ENCODE peak calls at places on chromosomes 2 and 18, in six cellular contexts. One of them, this sample, is unnamed.
A peak's percentile ranks its signal among the peaks of the same experiment; 100 is the strongest.

GRCh38 chr2:102473020-102473419 is at the start of gene SLC9A4:
- DNase-seq in psoas muscle: no peak
- DNase-seq in AG04450: no peak
- DNase-seq in Panc1: peak; percentile 41
- DNase-seq in PC-3: peak; percentile 81
- DNase-seq in astrocyte of the spinal cord: peak; percentile 45
- DNase-seq in this sample: peak; percentile 58

GRCh38 chr2:194205568-194206227 is 1451.3 kb upstream of the SLC39A10 start:
- DNase-seq in psoas muscle: no peak
- DNase-seq in AG04450: no peak
- DNase-seq in Panc1: no peak
- DNase-seq in PC-3: no peak
- DNase-seq in astrocyte of the spinal cord: no peak
- DNase-seq in this sample: no peak

GRCh38 chr2:39289609-39290008 is 45.8 kb upstream of the CDKL4 start:
- DNase-seq in psoas muscle: no peak
- DNase-seq in AG04450: no peak
- DNase-seq in Panc1: no peak
- DNase-seq in PC-3: no peak
- DNase-seq in astrocyte of the spinal cord: peak; percentile 32
- DNase-seq in this sample: no peak

GRCh38 chr2:240718896-240719490 is 27.3 kb downstream of the AQP12A start:
- DNase-seq in psoas muscle: no peak
- DNase-seq in AG04450: no peak
- DNase-seq in Panc1: no peak
- DNase-seq in PC-3: no peak
- DNase-seq in astrocyte of the spinal cord: no peak
- DNase-seq in this sample: no peak

GRCh38 chr2:169828141-169828811 is 1.0 kb downstream of the UBR3 start:
- DNase-seq in psoas muscle: peak; percentile 62
- DNase-seq in AG04450: no peak
- DNase-seq in Panc1: no peak
- DNase-seq in PC-3: peak; percentile 63
- DNase-seq in astrocyte of the spinal cord: peak; percentile 49
- DNase-seq in this sample: no peak

GRCh38 chr2:71370015-71370414 is 38.4 kb downstream of the ZNF638 start:
- DNase-seq in psoas muscle: no peak
- DNase-seq in AG04450: no peak
- DNase-seq in Panc1: no peak
- DNase-seq in PC-3: no peak
- DNase-seq in astrocyte of the spinal cord: no peak
- DNase-seq in this sample: no peak

GRCh38 chr2:39150890-39151497 is 30.1 kb upstream of the SOS1 start:
- DNase-seq in psoas muscle: no peak
- DNase-seq in AG04450: no peak
- DNase-seq in Panc1: no peak
- DNase-seq in PC-3: peak; percentile 10
- DNase-seq in astrocyte of the spinal cord: no peak
- DNase-seq in this sample: no peak

GRCh38 chr18:63233334-63233733 is 86.2 kb downstream of the BCL2 start:
- DNase-seq in psoas muscle: no peak
- DNase-seq in AG04450: no peak
- DNase-seq in Panc1: no peak
- DNase-seq in PC-3: no peak
- DNase-seq in astrocyte of the spinal cord: no peak
- DNase-seq in this sample: no peak

GRCh38 chr2:84204995-84205394 is 254.1 kb downstream of the SUCLG1 start:
- DNase-seq in psoas muscle: no peak
- DNase-seq in AG04450: no peak
- DNase-seq in Panc1: no peak
- DNase-seq in PC-3: no peak
- DNase-seq in astrocyte of the spinal cord: no peak
- DNase-seq in this sample: no peak

GRCh38 chr2:134396493-134396892 is 142.6 kb downstream of the MGAT5 start:
- DNase-seq in psoas muscle: no peak
- DNase-seq in AG04450: no peak
- DNase-seq in Panc1: no peak
- DNase-seq in PC-3: peak; percentile 38
- DNase-seq in astrocyte of the spinal cord: no peak
- DNase-seq in this sample: no peak

GRCh38 chr2:131125195-131125757 is 20.1 kb downstream of the PLEKHB2 start:
- DNase-seq in psoas muscle: no peak
- DNase-seq in AG04450: no peak
- DNase-seq in Panc1: no peak
- DNase-seq in PC-3: no peak
- DNase-seq in astrocyte of the spinal cord: no peak
- DNase-seq in this sample: no peak

GRCh38 chr2:240463866-240464481 is 28.5 kb downstream of the GPC1 start:
- DNase-seq in psoas muscle: peak; percentile 52
- DNase-seq in AG04450: no peak
- DNase-seq in Panc1: no peak
- DNase-seq in PC-3: no peak
- DNase-seq in astrocyte of the spinal cord: no peak
- DNase-seq in this sample: peak; percentile 7

GRCh38 chr2:1609706-1610485 is 134.4 kb downstream of the PXDN start:
- DNase-seq in psoas muscle: no peak
- DNase-seq in AG04450: no peak
- DNase-seq in Panc1: no peak
- DNase-seq in PC-3: no peak
- DNase-seq in astrocyte of the spinal cord: no peak
- DNase-seq in this sample: no peak

GRCh38 chr2:104938226-104938941 is 84.5 kb downstream of the POU3F3 start:
- DNase-seq in psoas muscle: no peak
- DNase-seq in AG04450: no peak
- DNase-seq in Panc1: no peak
- DNase-seq in PC-3: no peak
- DNase-seq in astrocyte of the spinal cord: no peak
- DNase-seq in this sample: no peak

GRCh38 chr18:55988537-55988936 is 400.5 kb upstream of the TCF4 start:
- DNase-seq in psoas muscle: no peak
- DNase-seq in AG04450: peak; percentile 39
- DNase-seq in Panc1: no peak
- DNase-seq in PC-3: no peak
- DNase-seq in astrocyte of the spinal cord: no peak
- DNase-seq in this sample: no peak

GRCh38 chr2:36708119-36708741 is 11.7 kb downstream of the VIT start:
- DNase-seq in psoas muscle: no peak
- DNase-seq in AG04450: no peak
- DNase-seq in Panc1: no peak
- DNase-seq in PC-3: peak; percentile 48
- DNase-seq in astrocyte of the spinal cord: peak; percentile 11
- DNase-seq in this sample: no peak

GRCh38 chr18:49613141-49613641 is 51.3 kb downstream of the LIPG start:
- DNase-seq in psoas muscle: no peak
- DNase-seq in AG04450: no peak
- DNase-seq in Panc1: no peak
- DNase-seq in PC-3: no peak
- DNase-seq in astrocyte of the spinal cord: peak; percentile 57
- DNase-seq in this sample: no peak

GRCh38 chr2:29638641-29639040 is 282.7 kb downstream of the ALK start:
- DNase-seq in psoas muscle: no peak
- DNase-seq in AG04450: no peak
- DNase-seq in Panc1: no peak
- DNase-seq in PC-3: no peak
- DNase-seq in astrocyte of the spinal cord: no peak
- DNase-seq in this sample: no peak

GRCh38 chr2:178479758-178480226 is 465 bp upstream of the PLEKHA3 start:
- DNase-seq in psoas muscle: no peak
- DNase-seq in AG04450: no peak
- DNase-seq in Panc1: no peak
- DNase-seq in PC-3: no peak
- DNase-seq in astrocyte of the spinal cord: no peak
- DNase-seq in this sample: no peak

GRCh38 chr2:20593072-20594034 is 57.5 kb downstream of the HS1BP3 start:
- DNase-seq in psoas muscle: peak; percentile 56
- DNase-seq in AG04450: peak; percentile 59
- DNase-seq in Panc1: no peak
- DNase-seq in PC-3: peak; percentile 93
- DNase-seq in astrocyte of the spinal cord: peak; percentile 91
- DNase-seq in this sample: no peak

GRCh38 chr2:46518848-46519247 is 39.5 kb downstream of the TMEM247 start:
- DNase-seq in psoas muscle: no peak
- DNase-seq in AG04450: no peak
- DNase-seq in Panc1: no peak
- DNase-seq in PC-3: no peak
- DNase-seq in astrocyte of the spinal cord: no peak
- DNase-seq in this sample: no peak

GRCh38 chr2:8435608-8436007 is 246.2 kb upstream of the ID2 start:
- DNase-seq in psoas muscle: no peak
- DNase-seq in AG04450: no peak
- DNase-seq in Panc1: no peak
- DNase-seq in PC-3: no peak
- DNase-seq in astrocyte of the spinal cord: no peak
- DNase-seq in this sample: no peak

DNA sequence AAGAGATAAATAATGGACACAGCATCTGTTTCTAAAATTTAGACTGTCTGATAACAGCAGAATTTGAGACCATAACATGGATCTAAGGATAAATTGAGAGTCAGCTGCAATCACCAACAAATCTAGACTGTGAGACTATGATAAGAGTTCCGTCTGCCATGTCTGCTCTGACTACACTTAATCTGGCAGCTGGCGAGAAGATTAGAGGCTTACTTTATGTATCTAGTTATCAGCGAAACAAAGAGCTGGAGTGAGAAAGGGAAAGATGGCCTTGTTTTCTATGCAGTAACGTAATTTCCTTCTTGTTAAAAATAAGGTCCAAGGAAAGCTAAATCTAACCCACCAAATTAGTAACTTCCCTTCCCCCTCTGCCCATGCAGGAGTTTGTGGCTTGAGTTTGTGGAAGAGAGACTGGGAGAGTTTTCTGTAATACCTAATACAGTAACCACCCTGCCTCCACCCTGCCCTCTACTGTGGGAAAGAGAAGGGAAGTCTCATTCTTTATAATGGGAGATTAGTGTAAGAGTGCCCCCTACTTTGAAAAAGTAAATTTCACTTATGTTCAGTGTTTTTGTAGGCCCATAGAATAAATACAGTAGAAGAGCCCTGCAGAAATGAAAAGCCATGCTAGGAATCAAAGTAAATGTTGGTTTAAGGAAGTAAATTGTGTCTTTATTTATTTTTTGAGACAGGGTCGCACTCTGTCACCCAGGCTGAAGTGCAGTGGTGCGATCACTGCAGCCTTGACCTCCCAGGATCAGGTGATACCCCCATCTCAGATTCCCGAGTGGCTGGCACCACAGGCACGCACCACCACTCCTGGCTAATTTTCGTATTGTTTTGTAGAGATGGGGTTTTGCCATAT is 27.5 kb downstream of the EML4 start:
- DNase-seq in psoas muscle: no peak
- DNase-seq in AG04450: no peak
- DNase-seq in Panc1: no peak
- DNase-seq in PC-3: peak; percentile 74
- DNase-seq in astrocyte of the spinal cord: peak; percentile 68
- DNase-seq in this sample: no peak
- TF ChIP-seq CTCF in psoas muscle: peak; percentile 26
- TF ChIP-seq CTCF in AG04450: peak; percentile 44
- TF ChIP-seq CTCF in Panc1: peak; percentile 61
- TF ChIP-seq CTCF in PC-3: peak; percentile 82
- TF ChIP-seq CTCF in astrocyte of the spinal cord: peak; percentile 53
- TF ChIP-seq CTCF in this sample: peak; percentile 54

DNA sequence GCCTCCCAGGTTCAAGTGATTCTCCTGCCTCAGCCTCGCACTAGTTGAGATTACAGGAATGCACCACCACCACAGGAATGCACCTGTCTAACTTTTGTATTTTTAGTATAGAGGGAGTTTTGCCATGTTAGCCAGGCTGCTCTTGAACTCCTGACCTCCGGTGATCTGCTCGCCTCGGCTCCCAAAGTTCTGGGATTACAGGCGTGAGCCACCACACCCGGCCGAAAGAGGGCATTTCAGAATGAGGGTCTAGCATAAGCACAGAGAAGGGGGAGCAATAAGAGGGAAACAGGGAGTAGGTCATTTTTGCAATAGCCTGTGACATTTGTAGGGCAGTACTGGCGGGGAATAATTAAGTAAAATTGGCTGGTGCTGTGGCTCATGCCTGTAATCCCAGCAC is 1.9 kb upstream of the SPAST start:
- DNase-seq in psoas muscle: no peak
- DNase-seq in AG04450: no peak
- DNase-seq in Panc1: no peak
- DNase-seq in PC-3: no peak
- DNase-seq in astrocyte of the spinal cord: no peak
- DNase-seq in this sample: no peak
- TF ChIP-seq CTCF in psoas muscle: no peak
- TF ChIP-seq CTCF in AG04450: no peak
- TF ChIP-seq CTCF in Panc1: no peak
- TF ChIP-seq CTCF in PC-3: no peak
- TF ChIP-seq CTCF in astrocyte of the spinal cord: no peak
- TF ChIP-seq CTCF in this sample: no peak

GRCh38 chr2:199407421-199407820 is 50.3 kb downstream of the SATB2 start:
- DNase-seq in psoas muscle: no peak
- DNase-seq in AG04450: no peak
- DNase-seq in Panc1: no peak
- DNase-seq in PC-3: no peak
- DNase-seq in astrocyte of the spinal cord: no peak
- DNase-seq in this sample: no peak

GRCh38 chr2:199404841-199405240 is 52.9 kb downstream of the SATB2 start:
- DNase-seq in psoas muscle: no peak
- DNase-seq in AG04450: no peak
- DNase-seq in Panc1: no peak
- DNase-seq in PC-3: no peak
- DNase-seq in astrocyte of the spinal cord: peak; percentile 80
- DNase-seq in this sample: no peak

GRCh38 chr2:199410130-199410529 is 47.6 kb downstream of the SATB2 start:
- DNase-seq in psoas muscle: no peak
- DNase-seq in AG04450: no peak
- DNase-seq in Panc1: no peak
- DNase-seq in PC-3: peak; percentile 65
- DNase-seq in astrocyte of the spinal cord: peak; percentile 40
- DNase-seq in this sample: no peak

GRCh38 chr2:199409705-199410104 is 48.0 kb downstream of the SATB2 start:
- DNase-seq in psoas muscle: no peak
- DNase-seq in AG04450: no peak
- DNase-seq in Panc1: no peak
- DNase-seq in PC-3: peak; percentile 29
- DNase-seq in astrocyte of the spinal cord: no peak
- DNase-seq in this sample: no peak

DNA sequence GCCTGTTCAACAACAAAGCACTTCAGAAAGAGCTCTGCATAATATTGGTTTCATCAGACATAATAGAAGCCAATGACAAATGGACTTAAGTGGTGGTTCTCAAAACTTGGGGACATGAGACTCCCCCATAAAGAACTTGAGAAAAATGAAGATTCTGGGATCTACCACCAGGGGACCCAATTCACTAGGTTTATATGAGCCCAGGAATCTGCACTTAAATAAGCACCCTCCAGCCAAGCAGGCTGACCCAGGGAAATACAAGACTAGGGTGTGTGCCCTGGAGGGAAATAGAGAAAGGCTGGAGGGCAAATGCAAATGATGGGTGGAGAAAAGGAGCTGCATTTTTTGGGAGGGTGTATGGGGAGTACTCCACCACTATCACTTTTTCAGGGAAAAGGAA is 52.5 kb downstream of the SATB2 start:
- DNase-seq in psoas muscle: no peak
- DNase-seq in AG04450: no peak
- DNase-seq in Panc1: no peak
- DNase-seq in PC-3: peak; percentile 18
- DNase-seq in astrocyte of the spinal cord: no peak
- DNase-seq in this sample: no peak
- TF ChIP-seq CTCF in psoas muscle: peak; percentile 15
- TF ChIP-seq CTCF in AG04450: peak; percentile 40
- TF ChIP-seq CTCF in Panc1: peak; percentile 56
- TF ChIP-seq CTCF in PC-3: peak; percentile 58
- TF ChIP-seq CTCF in astrocyte of the spinal cord: peak; percentile 30
- TF ChIP-seq CTCF in this sample: no peak

GRCh38 chr2:24083567-24084385 is 858 bp downstream of the TP53I3 start:
- DNase-seq in psoas muscle: no peak
- DNase-seq in AG04450: peak; percentile 66
- DNase-seq in Panc1: no peak
- DNase-seq in PC-3: peak; percentile 65
- DNase-seq in astrocyte of the spinal cord: peak; percentile 87
- DNase-seq in this sample: no peak
- TF ChIP-seq CTCF in psoas muscle: no peak
- TF ChIP-seq CTCF in AG04450: no peak
- TF ChIP-seq CTCF in Panc1: peak; percentile 1
- TF ChIP-seq CTCF in PC-3: no peak
- TF ChIP-seq CTCF in astrocyte of the spinal cord: no peak
- TF ChIP-seq CTCF in this sample: no peak